ENCODE peak calls at places on chromosome 14, in ten cellular contexts. Z, I, J, D, O, X, E, W, Y and Q are unnamed samples.

GRCh38 chr14:51304428-51304827 is 64.4 kb downstream of the TMX1 start:
- DNase-seq in J (no peak), W (no peak), E (no peak), Y (no peak), I (no peak), D (no peak), Z (no peak), X (no peak), O (peak; percentile 22), Q (no peak)

GRCh38 chr14:106228541-106229158 is 702.3 kb downstream of the TMEM121 start:
- DNase-seq in X (no peak), D (no peak), W (no peak), I (no peak), J (no peak), Y (no peak), Z (no peak), E (no peak), O (no peak), Q (no peak)

GRCh38 chr14:48973136-48973535 is 613.0 kb downstream of the RPS29 start:
- DNase-seq in W (no peak), O (no peak), J (no peak), E (no peak), D (no peak), I (no peak), Y (peak; percentile 2), Z (no peak), X (no peak), Q (no peak)

GRCh38 chr14:67918838-67919237 is 99.3 kb downstream of the RAD51B start:
- DNase-seq in O (no peak), I (no peak), Z (no peak), X (no peak), Y (no peak), W (no peak), E (no peak), D (no peak), J (no peak), Q (no peak)

GRCh38 chr14:72617391-72618011 is 276.4 kb downstream of the DPF3 start:
- DNase-seq in O (no peak), X (no peak), Z (no peak), I (no peak), D (no peak), J (peak; percentile 52), Y (no peak), E (no peak), W (no peak), Q (no peak)

GRCh38 chr14:79732911-79733310 is 478.4 kb downstream of the DIO2 start:
- DNase-seq in E (no peak), Y (peak; percentile 5), J (no peak), Z (no peak), O (no peak), I (no peak), D (no peak), W (no peak), X (no peak), Q (no peak)

GRCh38 chr14:64253672-64254071 is 40.5 kb downstream of the ESR2 start:
- DNase-seq in W (no peak), D (no peak), X (no peak), J (peak; percentile 2), Y (peak; percentile 54), E (no peak), O (no peak), Z (peak; percentile 66), I (no peak), Q (no peak)

GRCh38 chr14:100708349-100709217 is 18.1 kb upstream of the DLK1 start:
- DNase-seq in X (no peak), Y (no peak), O (peak; percentile 97), I (no peak), E (no peak), D (no peak), J (no peak), Z (no peak), W (no peak), Q (no peak)

GRCh38 chr14:74133833-74134481 is 49.2 kb downstream of the LIN52 start:
- DNase-seq in Z (no peak), E (no peak), O (no peak), D (no peak), W (no peak), Y (no peak), I (no peak), J (no peak), X (no peak), Q (no peak)

GRCh38 chr14:50025073-50025472 is 91.3 kb downstream of the VCPKMT start:
- DNase-seq in Y (no peak), X (no peak), D (no peak), E (no peak), W (no peak), J (no peak), O (no peak), Z (no peak), I (no peak), Q (no peak)

GRCh38 chr14:77140937-77141591 is 527 bp downstream of the ZDHHC22 start:
- DNase-seq in Z (no peak), O (peak; percentile 94), E (no peak), Y (peak; percentile 67), I (no peak), X (no peak), D (no peak), W (no peak), J (no peak), Q (peak; percentile 87)

GRCh38 chr14:100381386-100382105 is 58.4 kb downstream of the SLC25A47 start:
- DNase-seq in J (no peak), Z (no peak), E (no peak), I (no peak), X (no peak), Y (no peak), O (peak; percentile 41), W (no peak), D (no peak), Q (no peak)

GRCh38 chr14:77663289-77663688 is 44.5 kb downstream of the ALKBH1 start:
- DNase-seq in X (no peak), Y (no peak), O (no peak), D (no peak), W (no peak), J (no peak), E (no peak), Z (no peak), I (no peak), Q (no peak)

GRCh38 chr14:64195194-64195593 is 99.0 kb downstream of the ESR2 start:
- DNase-seq in Z (no peak), E (no peak), O (no peak), W (no peak), Y (no peak), D (no peak), J (no peak), X (no peak), I (no peak), Q (no peak)

GRCh38 chr14:32366995-32367394 is 37.9 kb downstream of the AKAP6 start:
- DNase-seq in X (no peak), Z (no peak), D (no peak), W (no peak), I (no peak), E (no peak), Y (no peak), J (no peak), O (no peak), Q (no peak)

GRCh38 chr14:59919582-59920377 is at the start of gene LRRC9:
- DNase-seq in D (peak; percentile 42), J (no peak), Y (peak; percentile 12), I (peak; percentile 81), W (peak; percentile 9), O (peak; percentile 88), E (no peak), Z (no peak), X (peak; percentile 83), Q (peak; percentile 84)

GRCh38 chr14:64363265-64363840 is 24.8 kb upstream of the MTHFD1 start:
- DNase-seq in D (no peak), E (no peak), W (no peak), I (no peak), Y (no peak), X (no peak), Z (no peak), O (no peak), J (no peak), Q (no peak)

GRCh38 chr14:91573894-91574837 is 64.1 kb upstream of the PPP4R3A start:
- DNase-seq in E (peak; percentile 83), Y (peak; percentile 83), Z (no peak), D (no peak), W (peak; percentile 32), J (peak; percentile 7), X (peak; percentile 55), I (peak; percentile 88), O (peak; percentile 66), Q (peak; percentile 31)

GRCh38 chr14:29236848-29237247 is 470.3 kb downstream of the FOXG1 start:
- DNase-seq in Z (peak; percentile 30), D (no peak), J (peak; percentile 76), Y (peak; percentile 20), I (no peak), O (no peak), X (no peak), W (no peak), E (no peak), Q (no peak)

GRCh38 chr14:24900281-24900868 is 149.6 kb downstream of the STXBP6 start:
- DNase-seq in D (no peak), W (no peak), O (no peak), X (no peak), J (no peak), I (no peak), E (no peak), Y (peak; percentile 17), Z (no peak), Q (no peak)

GRCh38 chr14:36942522-36943245 is 229.7 kb downstream of the SLC25A21 start:
- DNase-seq in I (no peak), O (no peak), X (no peak), J (no peak), W (no peak), Y (no peak), D (no peak), E (no peak), Z (no peak), Q (no peak)

GRCh38 chr14:36221097-36221496 is 44.6 kb upstream of the PTCSC3 start:
- DNase-seq in X (no peak), E (no peak), W (no peak), D (no peak), J (no peak), Z (no peak), Y (no peak), I (no peak), O (no peak), Q (no peak)

GRCh38 chr14:38791862-38792261 is 311.2 kb downstream of the SEC23A start:
- DNase-seq in J (no peak), Z (no peak), D (no peak), O (no peak), E (no peak), X (no peak), I (no peak), W (no peak), Y (no peak), Q (no peak)

GRCh38 chr14:95507701-95508103 is 8.7 kb downstream of the SYNE3 start:
- DNase-seq in I (no peak), J (no peak), X (no peak), D (no peak), Z (no peak), Y (peak; percentile 76), E (no peak), O (no peak), W (peak; percentile 43), Q (no peak)

GRCh38 chr14:90060312-90060964 is 1.4 kb upstream of the KCNK13 start:
- DNase-seq in E (peak; percentile 26), O (peak; percentile 93), J (no peak), Z (no peak), Y (peak; percentile 84), I (peak; percentile 76), D (no peak), W (peak; percentile 57), X (peak; percentile 31), Q (peak; percentile 65)

GRCh38 chr14:36784541-36784940 is 122.9 kb downstream of the PAX9 start:
- DNase-seq in I (no peak), X (no peak), W (no peak), D (no peak), Y (no peak), O (no peak), Z (no peak), E (no peak), J (no peak), Q (no peak)

GRCh38 chr14:60970146-60970545 is 10.7 kb downstream of the TRMT5 start:
- DNase-seq in Z (no peak), I (no peak), X (no peak), E (no peak), Y (no peak), W (no peak), J (no peak), O (no peak), D (no peak), Q (no peak)

GRCh38 chr14:41285193-41285748 is 321.4 kb upstream of the LRFN5 start:
- DNase-seq in Z (no peak), X (peak; percentile 46), I (no peak), J (no peak), O (no peak), E (no peak), W (no peak), D (no peak), Y (no peak), Q (peak; percentile 61)